ENCODE peak calls at places on chromosomes 12 and 14, in four cellular contexts. One of them, this sample, is unnamed.

GRCh38 chr14:99664636-99665273 is 19.3 kb upstream of the CYP46A1 start:
- DNase-seq in AG04450: no peak
- DNase-seq in neural crest cell: no peak
- DNase-seq in iris pigment epithelial cell: no peak
- DNase-seq in this sample: peak

GRCh38 chr14:69002069-69002468 is 23.0 kb upstream of the ACTN1 start:
- DNase-seq in AG04450: no peak
- DNase-seq in neural crest cell: no peak
- DNase-seq in iris pigment epithelial cell: peak
- DNase-seq in this sample: no peak

GRCh38 chr14:34052658-34053014 is 101.8 kb upstream of the EGLN3 start:
- DNase-seq in AG04450: no peak
- DNase-seq in neural crest cell: no peak
- DNase-seq in iris pigment epithelial cell: peak
- DNase-seq in this sample: no peak

GRCh38 chr14:24377660-24378059 is 9.7 kb downstream of the NFATC4 start:
- DNase-seq in AG04450: no peak
- DNase-seq in neural crest cell: no peak
- DNase-seq in iris pigment epithelial cell: no peak
- DNase-seq in this sample: no peak

GRCh38 chr12:25689996-25690501 is 137.0 kb upstream of the LMNTD1 start:
- DNase-seq in AG04450: no peak
- DNase-seq in neural crest cell: no peak
- DNase-seq in iris pigment epithelial cell: no peak
- DNase-seq in this sample: no peak

GRCh38 chr12:87667378-87667777 is 361.8 kb downstream of the C12orf50 start:
- DNase-seq in AG04450: no peak
- DNase-seq in neural crest cell: no peak
- DNase-seq in iris pigment epithelial cell: peak
- DNase-seq in this sample: peak

GRCh38 chr12:168201-168600 is 45.8 kb downstream of the SLC6A12 start:
- DNase-seq in AG04450: no peak
- DNase-seq in neural crest cell: no peak
- DNase-seq in iris pigment epithelial cell: no peak
- DNase-seq in this sample: no peak

GRCh38 chr12:25054076-25054782 is 105.3 kb upstream of the BCAT1 start:
- DNase-seq in AG04450: no peak
- DNase-seq in neural crest cell: no peak
- DNase-seq in iris pigment epithelial cell: peak
- DNase-seq in this sample: no peak

GRCh38 chr14:77046706-77047105 is 18.2 kb upstream of the IRF2BPL start:
- DNase-seq in AG04450: no peak
- DNase-seq in neural crest cell: no peak
- DNase-seq in iris pigment epithelial cell: no peak
- DNase-seq in this sample: no peak

GRCh38 chr14:104276435-104276834 is 138.0 kb downstream of the KIF26A start:
- DNase-seq in AG04450: no peak
- DNase-seq in neural crest cell: no peak
- DNase-seq in iris pigment epithelial cell: no peak
- DNase-seq in this sample: no peak

GRCh38 chr12:124940393-124941169 is 26.1 kb upstream of the UBC start:
- DNase-seq in AG04450: peak
- DNase-seq in neural crest cell: peak
- DNase-seq in iris pigment epithelial cell: peak
- DNase-seq in this sample: peak

GRCh38 chr12:31002999-31003398 is 70.7 kb upstream of the DDX11 start:
- DNase-seq in AG04450: no peak
- DNase-seq in neural crest cell: no peak
- DNase-seq in iris pigment epithelial cell: peak
- DNase-seq in this sample: no peak

GRCh38 chr12:113440336-113440735 is 18.2 kb downstream of the SDSL start:
- DNase-seq in AG04450: no peak
- DNase-seq in neural crest cell: no peak
- DNase-seq in iris pigment epithelial cell: no peak
- DNase-seq in this sample: no peak

GRCh38 chr12:105946541-105946940 is 192.2 kb downstream of the NUAK1 start:
- DNase-seq in AG04450: no peak
- DNase-seq in neural crest cell: no peak
- DNase-seq in iris pigment epithelial cell: no peak
- DNase-seq in this sample: no peak

GRCh38 chr12:71214511-71215285 is 56.9 kb upstream of the TSPAN8 start:
- DNase-seq in AG04450: no peak
- DNase-seq in neural crest cell: no peak
- DNase-seq in iris pigment epithelial cell: peak
- DNase-seq in this sample: peak

GRCh38 chr12:87953257-87953860 is 75.8 kb downstream of the C12orf50 start:
- DNase-seq in AG04450: peak
- DNase-seq in neural crest cell: peak
- DNase-seq in iris pigment epithelial cell: peak
- DNase-seq in this sample: peak

GRCh38 chr12:62861586-62861985 is 73.4 kb downstream of the PPM1H start:
- DNase-seq in AG04450: no peak
- DNase-seq in neural crest cell: no peak
- DNase-seq in iris pigment epithelial cell: no peak
- DNase-seq in this sample: no peak

GRCh38 chr12:116138380-116138779 is 139.1 kb downstream of the MED13L start:
- DNase-seq in AG04450: no peak
- DNase-seq in neural crest cell: no peak
- DNase-seq in iris pigment epithelial cell: no peak
- DNase-seq in this sample: peak

GRCh38 chr14:35213869-35214387 is 78.3 kb upstream of the PSMA6 start:
- DNase-seq in AG04450: no peak
- DNase-seq in neural crest cell: no peak
- DNase-seq in iris pigment epithelial cell: peak
- DNase-seq in this sample: no peak

This sample was measured in left kidney.